ENCODE peak calls at places on chromosomes 13 and 19, in ten cellular contexts. N is PC-3; Y is epithelial cell of esophagus; F is activated naive CD4-positive, alpha-beta T cell treated with Interleukin-2 at 50 U/mL for 16 hours; K is neural crest cell; C is NCI-H2081; W is caudate nucleus; O is germinal center; Z is head of caudate nucleus; M is RKO. V is an unnamed sample.

GRCh38 chr13:49323344-49323743 is 75.6 kb downstream of the CDADC1 start:
- DNase-seq in N (no peak), Y (no peak), F (no peak), K (no peak), C (no peak), W (no peak), O (no peak), Z (no peak), M (no peak), V (no peak)

GRCh38 chr19:33640773-33641172 is 19.0 kb downstream of the CHST8 start:
- DNase-seq in N (no peak), Y (no peak), F (no peak), K (no peak), C (no peak), W (no peak), O (no peak), Z (no peak), M (no peak), V (no peak)

GRCh38 chr19:6047741-6048231 is 62.5 kb downstream of the RFX2 start:
- DNase-seq in N (peak), Y (peak), F (no peak), K (peak), C (peak), W (no peak), O (no peak), Z (peak), M (peak), V (peak)

GRCh38 chr19:17305517-17306284 is at the start of gene MRPL34:
- DNase-seq in N (peak), Y (peak), F (peak), K (peak), C (peak), W (peak), O (peak), Z (peak), M (peak), V (peak)

GRCh38 chr19:38674388-38675133 is 27.1 kb downstream of the ACTN4 start:
- DNase-seq in N (no peak), Y (peak), F (no peak), K (no peak), C (no peak), W (no peak), O (no peak), Z (no peak), M (no peak), V (no peak)

GRCh38 chr19:743168-743687 is 7.7 kb upstream of the MISP start:
- DNase-seq in N (no peak), Y (no peak), F (no peak), K (no peak), C (peak), W (no peak), O (no peak), Z (no peak), M (no peak), V (no peak)

GRCh38 chr13:43303040-43303729 is 279.8 kb downstream of the DNAJC15 start:
- DNase-seq in N (peak), Y (peak), F (no peak), K (peak), C (peak), W (peak), O (no peak), Z (peak), M (peak), V (no peak)

GRCh38 chr13:99078014-99078771 is 100.3 kb upstream of the DOCK9 start:
- DNase-seq in N (no peak), Y (no peak), F (no peak), K (no peak), C (no peak), W (no peak), O (no peak), Z (no peak), M (no peak), V (no peak)

GRCh38 chr19:6667114-6667627 is 2.8 kb downstream of the TNFSF14 start:
- DNase-seq in N (peak), Y (peak), F (peak), K (no peak), C (no peak), W (no peak), O (no peak), Z (no peak), M (no peak), V (no peak)

GRCh38 chr13:52158629-52159158 is 703 bp downstream of the NEK3 start:
- DNase-seq in N (peak), Y (peak), F (no peak), K (no peak), C (no peak), W (no peak), O (no peak), Z (no peak), M (peak), V (peak)

GRCh38 chr13:43221611-43222010 is 198.2 kb downstream of the DNAJC15 start:
- DNase-seq in N (no peak), Y (no peak), F (no peak), K (no peak), C (no peak), W (no peak), O (no peak), Z (no peak), M (no peak), V (no peak)

GRCh38 chr19:3065675-3066357 is 3.5 kb upstream of the TLE5 start:
- DNase-seq in N (no peak), Y (no peak), F (no peak), K (no peak), C (peak), W (no peak), O (peak), Z (no peak), M (no peak), V (no peak)

GRCh38 chr19:48553676-48554384 is 1.9 kb downstream of the SULT2B1 start:
- DNase-seq in N (peak), Y (no peak), F (no peak), K (no peak), C (no peak), W (no peak), O (no peak), Z (no peak), M (peak), V (peak)

GRCh38 chr19:45323671-45324081 is 1.0 kb upstream of the CKM start:
- DNase-seq in N (no peak), Y (no peak), F (no peak), K (no peak), C (no peak), W (no peak), O (no peak), Z (no peak), M (no peak), V (no peak)

GRCh38 chr19:17205237-17206140 is 9.7 kb upstream of the USE1 start:
- DNase-seq in N (peak), Y (peak), F (peak), K (peak), C (peak), W (no peak), O (peak), Z (peak), M (peak), V (peak)

GRCh38 chr13:51168623-51169022 is 53.6 kb upstream of the FAM124A start:
- DNase-seq in N (no peak), Y (no peak), F (no peak), K (no peak), C (no peak), W (no peak), O (no peak), Z (no peak), M (no peak), V (no peak)

GRCh38 chr13:101691326-101691725 is 238.9 kb downstream of the ITGBL1 start:
- DNase-seq in N (peak), Y (peak), F (no peak), K (no peak), C (peak), W (no peak), O (no peak), Z (no peak), M (no peak), V (no peak)

GRCh38 chr19:45645631-45646344 is 6.6 kb upstream of the EML2 start:
- DNase-seq in N (peak), Y (peak), F (peak), K (peak), C (peak), W (peak), O (peak), Z (peak), M (peak), V (peak)

GRCh38 chr13:32334676-32335075 is 19.4 kb downstream of the BRCA2 start:
- DNase-seq in N (no peak), Y (no peak), F (no peak), K (no peak), C (no peak), W (no peak), O (no peak), Z (no peak), M (no peak), V (no peak)

GRCh38 chr19:30924670-30925069 is 424.6 kb downstream of the TSHZ3 start:
- DNase-seq in N (no peak), Y (no peak), F (no peak), K (no peak), C (no peak), W (no peak), O (no peak), Z (no peak), M (no peak), V (no peak)

GRCh38 chr13:111908391-111908790 is 158.6 kb upstream of the SOX1 start:
- DNase-seq in N (no peak), Y (no peak), F (no peak), K (no peak), C (no peak), W (no peak), O (no peak), Z (peak), M (no peak), V (no peak)

GRCh38 chr13:27448308-27448707 is 2.1 kb downstream of the MTIF3 start:
- DNase-seq in N (no peak), Y (no peak), F (no peak), K (no peak), C (no peak), W (no peak), O (no peak), Z (no peak), M (no peak), V (no peak)

GRCh38 chr19:14871619-14872230 is 14.2 kb downstream of the OR7A17 start:
- DNase-seq in N (peak), Y (peak), F (no peak), K (no peak), C (peak), W (no peak), O (peak), Z (no peak), M (peak), V (peak)

GRCh38 chr13:32587774-32588165 is 1.5 kb downstream of the PDS5B start:
- DNase-seq in N (peak), Y (peak), F (no peak), K (no peak), C (no peak), W (no peak), O (no peak), Z (no peak), M (peak), V (no peak)

GRCh38 chr19:45445139-45445538 is 21.4 kb upstream of the ERCC1 start:
- DNase-seq in N (no peak), Y (no peak), F (no peak), K (no peak), C (no peak), W (no peak), O (no peak), Z (no peak), M (no peak), V (no peak)

GRCh38 chr13:28494537-28494860 is 429 bp downstream of the FLT1 start:
- DNase-seq in N (no peak), Y (no peak), F (no peak), K (peak), C (no peak), W (no peak), O (no peak), Z (no peak), M (no peak), V (no peak)

GRCh38 chr19:33462112-33462726 is 59.4 kb downstream of the PEPD start:
- DNase-seq in N (no peak), Y (no peak), F (no peak), K (no peak), C (peak), W (no peak), O (no peak), Z (peak), M (no peak), V (no peak)

GRCh38 chr19:23395041-23395721 is at the start of gene ZNF91:
- DNase-seq in N (peak), Y (peak), F (peak), K (peak), C (peak), W (peak), O (peak), Z (peak), M (peak), V (peak)

GRCh38 chr13:110405597-110406450 is 98.7 kb downstream of the COL4A2 start:
- DNase-seq in N (no peak), Y (no peak), F (no peak), K (no peak), C (no peak), W (no peak), O (no peak), Z (no peak), M (no peak), V (no peak)

GRCh38 chr13:99722931-99723330 is 221.7 kb downstream of the TM9SF2 start:
- DNase-seq in N (no peak), Y (no peak), F (no peak), K (no peak), C (peak), W (no peak), O (no peak), Z (no peak), M (no peak), V (no peak)

GRCh38 chr13:33799950-33800592 is 17.9 kb upstream of the RFC3 start:
- DNase-seq in N (peak), Y (peak), F (no peak), K (no peak), C (peak), W (no peak), O (peak), Z (no peak), M (peak), V (no peak)